ENCODE peak calls at places on chromosomes 5 and 9, in nine cellular contexts. Q is cardiac muscle cell; F is stomach; P is astrocyte; N is naive thymus-derived CD4-positive, alpha-beta T cell; I is CD4-positive, alpha-beta memory T cell; V is CD4-positive, CD25-positive, alpha-beta regulatory T cell; H is A549; W is heart left ventricle. A is an unnamed sample.
A peak's percentile ranks its signal among the peaks of the same experiment; 100 is the strongest.

GRCh38 chr9:70352802-70353201 is 61.7 kb downstream of the KLF9 start:
- DNase-seq in Q (peak; percentile 48), F (no peak), P (no peak), N (peak; percentile 46), I (peak; percentile 29), V (peak; percentile 21), H (peak; percentile 9), W (no peak), A (no peak)

GRCh38 chr9:34093578-34093977 is 32.9 kb downstream of the DCAF12 start:
- DNase-seq in Q (no peak), F (no peak), P (no peak), N (no peak), I (no peak), V (no peak), H (no peak), W (no peak), A (no peak)

GRCh38 chr5:157563373-157564148 is 12.0 kb downstream of the ADAM19 start:
- DNase-seq in Q (peak; percentile 94), F (no peak), P (peak; percentile 98), N (no peak), I (no peak), V (no peak), H (no peak), W (peak; percentile 41), A (peak; percentile 77)

GRCh38 chr9:134296301-134297081 is 29.8 kb upstream of the RXRA start:
- DNase-seq in Q (no peak), F (no peak), P (no peak), N (no peak), I (no peak), V (no peak), H (no peak), W (no peak), A (no peak)

GRCh38 chr5:91079037-91079436 is 304.1 kb downstream of the ARRDC3 start:
- DNase-seq in Q (no peak), F (no peak), P (no peak), N (no peak), I (no peak), V (no peak), H (no peak), W (no peak), A (peak; percentile 81)

GRCh38 chr9:93952119-93952783 is 2.9 kb downstream of the BARX1 start:
- DNase-seq in Q (no peak), F (no peak), P (no peak), N (no peak), I (no peak), V (no peak), H (no peak), W (no peak), A (no peak)

GRCh38 chr5:141478321-141478945 is 2.7 kb downstream of the PCDHGC3 start:
- DNase-seq in Q (no peak), F (peak; percentile 88), P (peak; percentile 44), N (no peak), I (no peak), V (no peak), H (no peak), W (no peak), A (no peak)

GRCh38 chr5:63249960-63250359 is 671.3 kb downstream of the LRRC70 start:
- DNase-seq in Q (no peak), F (no peak), P (no peak), N (no peak), I (no peak), V (no peak), H (no peak), W (no peak), A (peak; percentile 42)

GRCh38 chr5:143297756-143298155 is 105.7 kb downstream of the NR3C1 start:
- DNase-seq in Q (peak; percentile 33), F (no peak), P (no peak), N (no peak), I (no peak), V (no peak), H (no peak), W (no peak), A (no peak)

GRCh38 chr5:33275921-33276705 is 164.7 kb upstream of the TARS1 start:
- DNase-seq in Q (no peak), F (no peak), P (peak; percentile 89), N (no peak), I (no peak), V (no peak), H (no peak), W (no peak), A (no peak)

GRCh38 chr9:126326228-126327015 is at the start of gene MVB12B:
- DNase-seq in Q (peak; percentile 40), F (peak; percentile 53), P (no peak), N (peak; percentile 57), I (peak; percentile 59), V (peak; percentile 43), H (peak; percentile 20), W (peak; percentile 41), A (peak; percentile 27)

GRCh38 chr5:65808261-65808741 is 86.3 kb downstream of the NLN start:
- DNase-seq in Q (no peak), F (no peak), P (peak; percentile 47), N (no peak), I (no peak), V (no peak), H (no peak), W (no peak), A (no peak)

GRCh38 chr5:74612059-74612458 is 28.5 kb downstream of the ENC1 start:
- DNase-seq in Q (no peak), F (no peak), P (no peak), N (no peak), I (no peak), V (no peak), H (no peak), W (no peak), A (no peak)

GRCh38 chr5:54090495-54091084 is 219.8 kb downstream of the ARL15 start:
- DNase-seq in Q (peak; percentile 89), F (no peak), P (peak; percentile 88), N (no peak), I (no peak), V (no peak), H (peak; percentile 72), W (no peak), A (peak; percentile 23)

GRCh38 chr5:72134226-72134625 is 27.0 kb downstream of the MAP1B start:
- DNase-seq in Q (no peak), F (no peak), P (peak; percentile 43), N (no peak), I (no peak), V (no peak), H (no peak), W (no peak), A (peak; percentile 15)

GRCh38 chr9:91427873-91428272 is 4.2 kb upstream of the NFIL3 start:
- DNase-seq in Q (peak; percentile 81), F (no peak), P (peak; percentile 75), N (no peak), I (no peak), V (no peak), H (peak; percentile 42), W (no peak), A (peak; percentile 85)

GRCh38 chr5:154311362-154311761 is 120.8 kb downstream of the GALNT10 start:
- DNase-seq in Q (peak; percentile 41), F (no peak), P (no peak), N (no peak), I (no peak), V (peak; percentile 2), H (no peak), W (no peak), A (no peak)

GRCh38 chr9:93635186-93636107 is 59.1 kb downstream of the PHF2 start:
- DNase-seq in Q (no peak), F (no peak), P (no peak), N (no peak), I (no peak), V (no peak), H (no peak), W (peak; percentile 4), A (no peak)

GRCh38 chr9:134483361-134484184 is 157.3 kb downstream of the RXRA start:
- DNase-seq in Q (no peak), F (no peak), P (no peak), N (no peak), I (no peak), V (no peak), H (no peak), W (no peak), A (no peak)

GRCh38 chr9:5326893-5327548 is 12.7 kb downstream of the RLN1 start:
- DNase-seq in Q (peak; percentile 2), F (peak; percentile 50), P (no peak), N (peak; percentile 38), I (peak; percentile 77), V (no peak), H (no peak), W (no peak), A (no peak)

DNA sequence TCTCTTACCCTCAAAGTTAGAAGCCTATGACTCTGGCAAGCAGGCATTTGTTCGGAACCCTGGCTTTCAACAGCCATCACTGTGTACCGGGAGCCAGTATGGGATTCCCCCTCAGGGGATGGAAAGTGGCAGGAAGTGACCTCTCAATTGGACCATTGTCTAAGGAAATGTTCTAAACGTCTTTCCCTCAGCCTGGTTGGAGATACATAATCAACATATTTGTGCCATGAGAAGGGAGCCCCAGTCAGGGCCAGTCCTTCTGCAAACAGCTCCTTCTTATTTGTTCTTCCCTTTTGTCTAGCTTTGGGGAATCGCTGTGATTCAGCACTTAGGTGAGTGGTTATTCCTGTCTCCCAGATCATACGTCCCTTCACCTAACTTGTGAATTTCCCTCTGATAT is 154.1 kb upstream of the MEF2C start:
- DNase-seq in Q (peak; percentile 3), F (no peak), P (peak; percentile 59), N (no peak), I (no peak), V (no peak), H (peak; percentile 13), W (no peak), A (peak; percentile 97)
- H3K27ac ChIP-seq in Q (no peak overlapping the region), F (no peak overlapping the region), P (no peak overlapping the region), N (no peak overlapping the region), I (no peak overlapping the region), V (no peak overlapping the region), H (no peak overlapping the region), W (peak overlapping the region; percentile 18), A (peak overlapping the region; percentile 97)

DNA sequence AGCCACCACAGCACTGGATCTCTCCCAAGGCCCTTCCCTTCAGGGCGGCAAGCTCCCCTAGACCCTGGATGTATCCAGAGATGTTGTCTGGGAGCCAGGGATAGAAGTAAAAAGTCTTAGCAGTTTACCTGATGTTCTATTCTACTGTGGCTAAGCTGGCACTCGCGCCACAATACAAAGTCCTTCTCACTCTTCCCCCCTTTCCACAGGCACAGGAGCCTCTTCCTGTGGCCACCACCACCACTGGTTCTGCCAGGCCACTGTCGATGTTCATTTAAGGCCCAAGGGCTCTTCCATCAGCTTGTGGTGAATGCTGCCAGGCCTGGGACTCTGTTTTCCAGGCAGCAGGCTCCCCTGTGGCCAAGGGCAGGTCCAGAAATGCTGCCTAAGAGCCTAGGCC is 33.7 kb downstream of the MEGF9 start:
- DNase-seq in Q (no peak), F (no peak), P (no peak), N (no peak), I (no peak), V (no peak), H (no peak), W (no peak), A (no peak)
- H3K27ac ChIP-seq in Q (no peak overlapping the region), F (no peak overlapping the region), P (no peak overlapping the region), N (no peak overlapping the region), I (no peak overlapping the region), V (no peak overlapping the region), H (peak overlapping the region; percentile 90), W (no peak overlapping the region), A (no peak overlapping the region)

GRCh38 chr5:2741946-2742345 is 9.5 kb downstream of the IRX2 start:
- DNase-seq in Q (no peak), F (no peak), P (no peak), N (no peak), I (no peak), V (no peak), H (no peak), W (no peak), A (no peak)
- H3K27ac ChIP-seq in Q (no peak overlapping the region), F (peak overlapping the region; percentile 24), P (no peak overlapping the region), N (no peak overlapping the region), I (no peak overlapping the region), V (no peak overlapping the region), H (no peak overlapping the region), W (no peak overlapping the region), A (no peak overlapping the region)

GRCh38 chr5:69522035-69522434 is 29.4 kb downstream of the OCLN start:
- DNase-seq in Q (no peak), F (no peak), P (no peak), N (no peak), I (no peak), V (no peak), H (no peak), W (no peak), A (no peak)
- H3K27ac ChIP-seq in Q (no peak overlapping the region), F (no peak overlapping the region), P (no peak overlapping the region), N (no peak overlapping the region), I (no peak overlapping the region), V (no peak overlapping the region), H (no peak overlapping the region), W (no peak overlapping the region), A (peak overlapping the region; percentile 96)